ENCODE peak calls at places on chromosomes 5 and 9, in seven cellular contexts. I is heart right ventricle, J is AG09309, Y is spleen, B is fibroblast of lung, K is AG04450, H is IMR-90. W is an unnamed sample.

GRCh38 chr5:154478224-154478565 is at the start of gene HAND1:
- DNase-seq in I (peak; percentile 81), J (no peak), Y (no peak), B (no peak), K (no peak), H (no peak), W (no peak)

GRCh38 chr5:61293873-61294272 is 38.2 kb upstream of the ZSWIM6 start:
- DNase-seq in I (no peak), J (no peak), Y (no peak), B (no peak), K (no peak), H (no peak), W (no peak)

GRCh38 chr9:95129651-95130291 is 187.7 kb downstream of the FANCC start:
- DNase-seq in I (no peak), J (no peak), Y (no peak), B (no peak), K (no peak), H (no peak), W (no peak)

GRCh38 chr5:158267228-158267627 is 408.3 kb upstream of the CLINT1 start:
- DNase-seq in I (no peak), J (no peak), Y (no peak), B (no peak), K (no peak), H (no peak), W (no peak)

GRCh38 chr5:10513501-10514442 is 50.1 kb upstream of the ANKRD33B start:
- DNase-seq in I (no peak), J (peak; percentile 50), Y (peak; percentile 13), B (peak; percentile 91), K (peak; percentile 57), H (peak; percentile 83), W (peak; percentile 45)

GRCh38 chr5:139698461-139699146 is 50.5 kb downstream of the CXXC5 start:
- DNase-seq in I (peak; percentile 91), J (no peak), Y (peak; percentile 84), B (peak; percentile 85), K (peak; percentile 41), H (peak; percentile 74), W (peak; percentile 70)

GRCh38 chr9:92740015-92740408 is 24.6 kb downstream of the BICD2 start:
- DNase-seq in I (no peak), J (no peak), Y (no peak), B (peak; percentile 36), K (no peak), H (peak; percentile 55), W (no peak)

GRCh38 chr5:142385194-142385593 is 60.4 kb upstream of the SPRY4 start:
- DNase-seq in I (no peak), J (peak; percentile 49), Y (no peak), B (peak; percentile 37), K (peak; percentile 23), H (peak; percentile 87), W (no peak)

GRCh38 chr9:134049236-134049635 is 18.6 kb downstream of the BRD3 start:
- DNase-seq in I (peak; percentile 75), J (no peak), Y (no peak), B (no peak), K (no peak), H (no peak), W (no peak)

GRCh38 chr9:13860926-13861325 is 453.0 kb downstream of the NFIB start:
- DNase-seq in I (no peak), J (no peak), Y (no peak), B (peak; percentile 7), K (no peak), H (no peak), W (no peak)

GRCh38 chr9:83588256-83588655 is 34.7 kb upstream of the IDNK start:
- DNase-seq in I (no peak), J (no peak), Y (no peak), B (no peak), K (no peak), H (no peak), W (no peak)

GRCh38 chr5:168693297-168693696 is 114.1 kb upstream of the PANK3 start:
- DNase-seq in I (no peak), J (no peak), Y (peak; percentile 28), B (no peak), K (no peak), H (no peak), W (no peak)

GRCh38 chr9:105901514-105902109 is 207.3 kb downstream of the TMEM38B start:
- DNase-seq in I (peak; percentile 13), J (no peak), Y (no peak), B (peak; percentile 23), K (no peak), H (peak; percentile 3), W (no peak)

GRCh38 chr9:112853882-112854585 is 36.6 kb downstream of the SLC46A2 start:
- DNase-seq in I (no peak), J (no peak), Y (no peak), B (no peak), K (no peak), H (no peak), W (no peak)

GRCh38 chr5:150485770-150486401 is 22.0 kb upstream of the NDST1 start:
- DNase-seq in I (peak; percentile 71), J (no peak), Y (no peak), B (peak; percentile 50), K (no peak), H (peak; percentile 46), W (no peak)

GRCh38 chr9:5851445-5851844 is 18.5 kb upstream of the ERMP1 start:
- DNase-seq in I (no peak), J (peak; percentile 47), Y (no peak), B (peak; percentile 73), K (no peak), H (peak; percentile 60), W (peak; percentile 83)

GRCh38 chr5:42241636-42242035 is 181.6 kb upstream of the GHR start:
- DNase-seq in I (no peak), J (no peak), Y (no peak), B (no peak), K (no peak), H (no peak), W (no peak)

GRCh38 chr9:82677086-82677485 is 385.9 kb downstream of the RASEF start:
- DNase-seq in I (no peak), J (no peak), Y (no peak), B (no peak), K (no peak), H (no peak), W (no peak)

GRCh38 chr9:111965566-111966019 is 69.0 kb downstream of the UGCG start:
- DNase-seq in I (no peak), J (peak; percentile 91), Y (no peak), B (peak; percentile 88), K (peak; percentile 88), H (peak; percentile 99), W (no peak)

GRCh38 chr5:78908173-78908901 is 76.8 kb downstream of the ARSB start:
- DNase-seq in I (peak; percentile 79), J (peak; percentile 37), Y (no peak), B (peak; percentile 86), K (peak; percentile 66), H (peak; percentile 91), W (no peak)

GRCh38 chr5:77230727-77231469 is 20.4 kb downstream of the PDE8B start:
- DNase-seq in I (no peak), J (no peak), Y (no peak), B (peak; percentile 17), K (no peak), H (peak; percentile 28), W (no peak)

GRCh38 chr9:14531424-14532269 is 161.6 kb downstream of the ZDHHC21 start:
- DNase-seq in I (no peak), J (no peak), Y (no peak), B (no peak), K (no peak), H (no peak), W (no peak)

GRCh38 chr5:96256795-96257470 is 176.1 kb downstream of the PCSK1 start:
- DNase-seq in I (no peak), J (no peak), Y (no peak), B (peak; percentile 81), K (peak; percentile 78), H (peak; percentile 96), W (no peak)

GRCh38 chr5:132227235-132227484 is 493 bp downstream of the P4HA2 start:
- DNase-seq in I (no peak), J (no peak), Y (no peak), B (peak; percentile 73), K (no peak), H (no peak), W (no peak)
- H3K4me3 ChIP-seq in I (peak overlapping the region; percentile 89), J (peak overlapping the region; percentile 59), Y (peak overlapping the region; percentile 81), B (peak overlapping the region; percentile 92), K (peak overlapping the region; percentile 72), H (peak overlapping the region; percentile 61), W (peak overlapping the region; percentile 61)

DNA sequence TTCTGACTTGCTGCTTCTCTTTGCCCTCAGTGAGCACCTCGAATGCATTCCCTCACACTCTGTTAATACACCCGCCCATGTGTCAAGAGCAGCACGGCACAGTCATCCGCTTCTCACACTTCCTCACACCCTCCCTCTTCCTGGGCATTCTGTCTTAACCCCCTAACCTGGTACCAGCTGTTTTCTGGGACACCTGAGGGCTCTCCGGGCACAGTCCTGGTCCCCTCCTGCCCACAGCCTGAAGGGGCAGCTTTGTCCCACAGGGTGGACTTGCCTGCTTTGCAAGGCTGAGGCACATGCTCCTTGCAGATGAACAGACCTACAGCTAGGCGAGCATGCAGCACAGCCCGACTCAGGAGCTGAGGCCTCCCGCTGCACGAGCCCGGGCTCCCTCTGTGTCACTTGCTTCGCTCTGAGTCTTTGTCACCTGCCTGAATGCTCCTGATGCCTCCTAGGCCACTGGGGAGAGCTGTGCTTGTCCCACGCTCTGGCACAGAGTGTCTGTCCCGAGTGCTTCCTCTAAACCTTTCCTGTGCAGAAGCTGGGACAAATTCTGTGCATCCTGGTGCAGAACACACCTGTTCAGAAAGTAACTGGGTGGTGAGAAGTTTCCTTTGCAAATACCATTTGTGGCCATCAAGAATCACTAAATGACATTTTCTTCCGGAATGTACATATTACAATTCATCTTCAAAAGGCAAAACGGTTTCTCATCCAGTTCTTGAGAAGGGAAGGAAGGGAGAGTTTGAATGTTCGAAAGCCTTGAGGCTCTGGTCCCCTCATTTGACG is 47.8 kb downstream of the AHRR start:
- DNase-seq in I (peak; percentile 1), J (no peak), Y (peak; percentile 71), B (peak; percentile 28), K (no peak), H (peak; percentile 63), W (no peak)
- TF ChIP-seq CTCF in I (no peak), J (no peak), Y (no peak), B (no peak), K (no peak), H (no peak), W (no peak)

GRCh38 chr5:14155075-14155474 is 11.9 kb downstream of the TRIO start:
- DNase-seq in I (no peak), J (no peak), Y (no peak), B (no peak), K (no peak), H (no peak), W (no peak)
- H3K4me3 ChIP-seq in I (no peak overlapping the region), J (no peak overlapping the region), Y (no peak overlapping the region), B (peak overlapping the region; percentile 17), K (peak overlapping the region; percentile 34), H (no peak overlapping the region), W (no peak overlapping the region)

GRCh38 chr5:112857866-112858265 is 3.2 kb upstream of the SRP19 start:
- DNase-seq in I (no peak), J (peak; percentile 4), Y (no peak), B (no peak), K (no peak), H (no peak), W (no peak)

GRCh38 chr5:112849912-112850311 is 11.2 kb upstream of the SRP19 start:
- DNase-seq in I (no peak), J (no peak), Y (no peak), B (no peak), K (no peak), H (no peak), W (no peak)

DNA sequence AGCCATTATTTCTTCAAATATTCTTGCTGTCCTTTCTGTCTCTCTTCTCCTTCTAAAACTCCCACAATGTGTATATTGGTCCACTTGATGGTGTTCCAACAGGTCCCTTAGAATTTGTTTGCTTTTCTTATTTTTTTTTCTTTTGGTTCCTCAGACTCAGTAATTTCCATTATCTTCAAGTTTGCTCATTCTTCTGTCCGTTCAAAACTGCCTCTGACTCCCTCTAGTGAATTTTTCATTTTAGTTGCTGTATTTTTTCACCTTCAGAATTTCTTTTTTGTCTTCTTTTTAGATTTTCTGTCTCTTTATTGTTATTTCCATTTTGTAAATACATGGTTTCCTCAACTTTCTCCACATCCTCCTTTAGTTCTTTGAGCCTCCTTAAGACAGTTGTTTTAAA is 6.4 kb upstream of the SRP19 start:
- DNase-seq in I (no peak), J (no peak), Y (no peak), B (no peak), K (no peak), H (no peak), W (no peak)
- TF ChIP-seq CTCF in I (no peak), J (no peak), Y (no peak), B (no peak), K (no peak), H (no peak), W (no peak)